ENCODE peak calls at places on chromosomes 6 and 20, in eight cellular contexts. R is SK-N-SH; G is ecto neural progenitor cell; W is EL; E is fibroblast of mammary gland; F is iris pigment epithelial cell; P is effector CD4-positive, alpha-beta T cell; H is heart left ventricle. I is an unnamed sample.

GRCh38 chr6:119334535-119335264 is 14.9 kb downstream of the MAN1A1 start:
- DNase-seq in R (no peak), G (no peak), W (no peak), E (no peak), F (no peak), P (no peak), H (no peak), I (no peak)

GRCh38 chr6:33075568-33076405 is at the start of gene HLA-DPB1:
- DNase-seq in R (peak; percentile 62), G (no peak), W (peak; percentile 53), E (peak; percentile 68), F (peak; percentile 74), P (peak; percentile 11), H (peak; percentile 37), I (no peak)

GRCh38 chr6:161536141-161536735 is 262.4 kb upstream of the AGPAT4 start:
- DNase-seq in R (no peak), G (no peak), W (peak; percentile 1), E (no peak), F (peak; percentile 8), P (no peak), H (no peak), I (no peak)

GRCh38 chr6:11083491-11083890 is 10.1 kb upstream of the SMIM13 start:
- DNase-seq in R (no peak), G (no peak), W (peak; percentile 57), E (peak; percentile 59), F (peak; percentile 44), P (no peak), H (no peak), I (no peak)

GRCh38 chr6:78810698-78811097 is 56.7 kb upstream of the IRAK1BP1 start:
- DNase-seq in R (no peak), G (no peak), W (peak; percentile 13), E (peak; percentile 70), F (peak; percentile 45), P (no peak), H (no peak), I (no peak)

GRCh38 chr6:18506387-18507017 is 119.4 kb downstream of the RNF144B start:
- DNase-seq in R (no peak), G (no peak), W (peak; percentile 24), E (peak; percentile 4), F (peak; percentile 58), P (no peak), H (no peak), I (no peak)

GRCh38 chr6:132820629-132821381 is 6.4 kb downstream of the RPS12 start:
- DNase-seq in R (no peak), G (no peak), W (peak; percentile 45), E (peak; percentile 42), F (peak; percentile 28), P (no peak), H (no peak), I (no peak)

GRCh38 chr6:110357696-110358535 is at the start of gene METTL24:
- DNase-seq in R (peak; percentile 85), G (peak; percentile 75), W (peak; percentile 11), E (no peak), F (no peak), P (no peak), H (no peak), I (peak; percentile 55)

GRCh38 chr6:138691595-138692057 is 81.9 kb upstream of the CCDC28A start:
- DNase-seq in R (no peak), G (no peak), W (peak; percentile 65), E (peak; percentile 78), F (peak; percentile 96), P (no peak), H (no peak), I (no peak)

GRCh38 chr6:158067436-158068015 is 85.9 kb downstream of the SYNJ2 start:
- DNase-seq in R (no peak), G (no peak), W (no peak), E (no peak), F (no peak), P (no peak), H (no peak), I (no peak)

GRCh38 chr6:119322715-119323350 is 26.7 kb downstream of the MAN1A1 start:
- DNase-seq in R (no peak), G (no peak), W (no peak), E (no peak), F (no peak), P (peak; percentile 16), H (no peak), I (no peak)

GRCh38 chr20:10715035-10715434 is 41.2 kb upstream of the JAG1 start:
- DNase-seq in R (no peak), G (no peak), W (peak; percentile 70), E (peak; percentile 56), F (peak; percentile 82), P (no peak), H (no peak), I (no peak)

GRCh38 chr6:4848382-4849068 is 72.3 kb downstream of the CDYL start:
- DNase-seq in R (no peak), G (no peak), W (peak; percentile 8), E (peak; percentile 14), F (no peak), P (no peak), H (peak; percentile 24), I (no peak)

GRCh38 chr20:60049601-60050000 is 91.4 kb downstream of the CDH26 start:
- DNase-seq in R (no peak), G (peak; percentile 19), W (no peak), E (no peak), F (peak; percentile 7), P (no peak), H (no peak), I (no peak)